ENCODE peak calls at places on chromosomes 1 and 21, in four cellular contexts. H is HepG2, R is K562, M is GM12878. Z is an unnamed sample.

GRCh38 chr1:43653893-43654292 is 3.9 kb downstream of the KDM4A start:
- DNase-seq in H (no peak), R (no peak), M (peak), Z (no peak)

GRCh38 chr1:84634536-84635205 is 55.6 kb downstream of the SSX2IP start:
- DNase-seq in H (peak), R (no peak), M (no peak), Z (no peak)

GRCh38 chr1:74363220-74363619 is 128.0 kb downstream of the TNNI3K start:
- DNase-seq in H (no peak), R (no peak), M (no peak), Z (peak)

GRCh38 chr1:101148987-101149386 is 87.8 kb upstream of the S1PR1 start:
- DNase-seq in H (no peak), R (no peak), M (no peak), Z (no peak)

GRCh38 chr1:39230261-39231190 is 26.0 kb downstream of the MACF1 start:
- DNase-seq in H (peak), R (no peak), M (peak), Z (no peak)

GRCh38 chr1:53140451-53140850 is 2.0 kb downstream of the SLC1A7 start:
- DNase-seq in H (no peak), R (no peak), M (no peak), Z (no peak)

GRCh38 chr1:41840592-41841246 is 78.0 kb downstream of the HIVEP3 start:
- DNase-seq in H (no peak), R (no peak), M (no peak), Z (peak)

GRCh38 chr21:45253180-45253579 is 34.5 kb downstream of the POFUT2 start:
- DNase-seq in H (no peak), R (no peak), M (no peak), Z (no peak)

GRCh38 chr1:110465038-110465813 is 14.3 kb downstream of the PROK1 start:
- DNase-seq in H (no peak), R (no peak), M (no peak), Z (no peak)

GRCh38 chr1:42952353-42953001 is 6.2 kb downstream of the SLC2A1 start:
- DNase-seq in H (no peak), R (peak), M (no peak), Z (no peak)

GRCh38 chr1:55610203-55610602 is 395.0 kb upstream of the USP24 start:
- DNase-seq in H (no peak), R (no peak), M (no peak), Z (no peak)

GRCh38 chr1:55609630-55610029 is 394.5 kb upstream of the USP24 start:
- DNase-seq in H (no peak), R (no peak), M (no peak), Z (no peak)

GRCh38 chr1:55612988-55613387 is 397.8 kb upstream of the USP24 start:
- DNase-seq in H (no peak), R (no peak), M (no peak), Z (no peak)

GRCh38 chr1:55605155-55605554 is 390.0 kb upstream of the USP24 start:
- DNase-seq in H (no peak), R (no peak), M (no peak), Z (no peak)

DNA sequence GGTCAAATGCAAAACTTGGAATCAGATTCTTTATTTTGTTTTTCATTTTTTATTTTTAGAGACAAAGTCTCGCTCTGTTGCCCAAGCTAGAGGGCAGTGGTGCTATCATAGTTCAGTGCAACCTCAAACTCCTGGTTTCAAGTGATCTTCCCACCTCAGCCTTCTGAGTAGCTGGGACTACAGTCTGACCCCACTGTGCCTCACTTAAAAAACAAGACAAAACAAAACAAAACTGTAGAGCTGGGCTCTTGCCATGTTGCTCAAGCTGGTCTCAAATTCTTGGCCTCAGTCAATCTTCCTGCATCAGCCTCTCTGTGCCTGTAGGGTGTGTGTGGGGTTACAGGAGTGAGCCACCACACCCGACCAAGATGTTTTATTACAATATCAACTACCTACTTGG is 396.0 kb upstream of the USP24 start:
- DNase-seq in H (no peak), R (no peak), M (no peak), Z (no peak)
- TF ChIP-seq MXI1 in H (no peak), R (no peak), M (no peak), Z (no peak)

GRCh38 chr21:25638634-25639166 is 358 bp upstream of the JAM2 start:
- DNase-seq in H (no peak), R (no peak), M (peak), Z (no peak)

GRCh38 chr21:25640671-25641292 is 1.7 kb downstream of the JAM2 start:
- DNase-seq in H (no peak), R (no peak), M (no peak), Z (no peak)

GRCh38 chr21:25639167-25639921 is at the start of gene JAM2:
- DNase-seq in H (no peak), R (no peak), M (no peak), Z (peak)

GRCh38 chr21:25637846-25638245 is 1.2 kb upstream of the JAM2 start:
- DNase-seq in H (no peak), R (no peak), M (no peak), Z (no peak)

DNA sequence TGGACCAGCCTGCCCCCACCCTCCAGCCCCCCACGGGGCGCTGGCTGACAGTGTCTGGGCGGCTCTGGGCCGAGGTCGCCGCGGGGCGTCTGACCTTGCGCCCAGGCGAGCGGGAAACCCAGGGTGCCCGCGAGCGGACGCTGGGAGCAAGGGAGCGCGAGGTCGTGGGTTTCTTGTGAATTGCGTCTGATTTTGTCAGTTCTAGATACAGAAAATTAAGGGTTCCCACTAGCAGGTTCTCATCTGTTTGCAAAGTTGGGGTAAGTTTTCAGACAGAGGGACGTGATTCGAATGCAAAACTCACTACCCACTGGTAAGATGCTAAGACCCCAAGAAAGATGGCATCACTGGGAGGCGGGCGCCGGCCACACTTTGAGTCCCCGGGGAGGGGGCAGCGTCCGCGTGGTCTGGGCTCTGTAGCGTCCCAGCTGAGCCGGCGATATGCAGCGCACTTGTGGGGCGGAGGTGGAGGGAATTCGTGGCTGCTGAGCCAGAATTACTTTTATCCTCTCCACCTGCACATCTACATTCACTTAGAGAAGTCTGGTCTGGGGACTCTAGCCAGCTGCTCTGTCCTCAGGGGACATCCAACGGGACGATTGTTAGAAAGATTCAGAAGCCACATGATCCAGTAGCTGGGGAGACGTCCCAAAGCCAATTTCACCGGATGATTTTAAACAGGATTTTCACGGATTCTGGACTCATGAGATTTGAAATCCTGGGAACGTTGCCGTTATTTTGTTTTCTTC is 1.0 kb downstream of the JAM2 start:
- DNase-seq in H (no peak), R (no peak), M (no peak), Z (peak)
- TF ChIP-seq GABPA in H (no peak), R (no peak), M (no peak), Z (no peak)

DNA sequence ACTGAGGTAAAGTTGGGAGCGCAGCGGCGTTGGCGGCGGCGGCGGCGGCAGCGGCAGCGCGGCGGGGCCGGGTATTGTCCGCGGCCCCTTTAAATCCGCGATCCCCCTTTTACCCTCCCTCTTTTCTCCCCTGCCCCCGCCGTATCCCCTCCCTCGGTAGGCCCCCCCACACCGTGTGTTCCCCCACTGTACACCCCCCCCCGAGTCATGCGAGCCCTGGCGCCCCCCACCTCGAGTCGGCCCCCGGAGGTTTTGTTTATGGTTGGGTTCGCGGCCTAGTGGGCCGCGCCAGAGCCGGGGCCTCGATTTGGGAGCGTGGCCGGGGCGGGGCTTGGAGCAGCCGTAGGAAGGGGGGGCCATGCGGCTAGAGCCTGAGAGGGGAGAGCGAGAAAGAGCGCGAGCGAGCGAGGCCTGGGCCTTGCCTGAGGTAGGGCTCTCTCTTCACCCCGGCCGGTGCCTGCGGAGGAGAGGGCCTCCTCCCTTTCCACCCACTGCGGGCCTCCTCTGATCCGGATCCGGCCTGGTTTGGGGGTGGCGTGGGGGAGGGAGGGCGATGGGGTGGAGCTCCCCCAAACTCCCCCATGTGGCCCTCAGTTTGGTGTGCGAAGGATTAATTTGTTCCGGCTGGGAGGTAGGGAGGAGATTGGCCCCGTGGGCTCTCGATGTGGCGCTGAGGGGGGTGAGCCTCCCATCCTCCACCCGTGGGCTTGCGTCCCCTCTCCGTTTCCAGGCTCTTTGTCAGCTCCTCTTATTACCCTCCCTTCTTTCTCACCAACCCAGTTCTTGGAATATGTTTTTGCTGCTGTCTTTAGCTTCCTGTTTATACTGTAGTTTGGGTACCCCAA is 437 bp downstream of the UBAP2L start:
- DNase-seq in H (no peak), R (peak), M (no peak), Z (peak)
- TF ChIP-seq REST in H (no peak), R (no peak), M (no peak), Z (no peak)

GRCh38 chr1:196056966-196057365 is 551.3 kb downstream of the KCNT2 start:
- DNase-seq in H (no peak), R (no peak), M (no peak), Z (no peak)
- TF ChIP-seq MXI1 in H (no peak), R (no peak), M (no peak), Z (no peak)

Z was measured in SK-N-SH.